ENCODE peak calls at places on chromosomes 4 and X, in eight cellular contexts. B is stimulated activated CD8-positive, alpha-beta memory T cell treated with anti-CD3 and anti-CD28 coated beads, Interleukin-7, amount 100 ng/mL, for 1 hour; A is endothelial cell; L is activated CD4-positive, alpha-beta T cell treated with anti-CD3 and anti-CD28 coated beads for 48 hours; W is colonic mucosa; P is iPS DF 6.9; S is retina; X is NCI-H2171 treated with DMSO at 0.1 percent for 48 hours. Z is an unnamed sample.
A peak's percentile ranks its signal among the peaks of the same experiment; 100 is the strongest.

GRCh38 chr4:90476586-90476985 is 349.4 kb downstream of the CCSER1 start:
- DNase-seq in B (no peak), A (no peak), L (no peak), W (no peak), P (no peak), S (no peak), X (no peak), Z (no peak)

GRCh38 chr4:8580321-8581093 is at the start of gene GPR78:
- DNase-seq in B (no peak), A (peak; percentile 95), L (peak; percentile 62), W (peak; percentile 43), P (peak; percentile 88), S (peak; percentile 88), X (peak; percentile 64), Z (no peak)

GRCh38 chrX:13692771-13693231 is 3.9 kb downstream of the RAB9A start:
- DNase-seq in B (no peak), A (no peak), L (no peak), W (no peak), P (no peak), S (no peak), X (no peak), Z (no peak)

GRCh38 chrX:38987135-38987780 is 186.0 kb downstream of the MID1IP1 start:
- DNase-seq in B (no peak), A (no peak), L (no peak), W (peak; percentile 32), P (no peak), S (no peak), X (peak; percentile 23), Z (no peak)

GRCh38 chr4:184653650-184654049 is 4.1 kb downstream of the PRIMPOL start:
- DNase-seq in B (no peak), A (no peak), L (no peak), W (no peak), P (no peak), S (no peak), X (peak; percentile 83), Z (no peak)

GRCh38 chrX:11381464-11381863 is 88.3 kb downstream of the AMELX start:
- DNase-seq in B (no peak), A (peak; percentile 39), L (peak; percentile 5), W (peak; percentile 51), P (peak; percentile 13), S (peak; percentile 25), X (peak; percentile 20), Z (no peak)

GRCh38 chr4:22014222-22014741 is 65.7 kb upstream of the KCNIP4 start:
- DNase-seq in B (no peak), A (no peak), L (no peak), W (no peak), P (no peak), S (no peak), X (no peak), Z (no peak)

GRCh38 chrX:16160729-16161128 is 6.6 kb upstream of the MAGEB17 start:
- DNase-seq in B (no peak), A (no peak), L (no peak), W (no peak), P (no peak), S (no peak), X (no peak), Z (no peak)